ENCODE peak calls at places on chromosomes 11 and 22, in four cellular contexts. C is BJ, X is prostate gland, O is adrenal gland. P is an unnamed sample.

GRCh38 chr22:22111267-22111751 is 128.7 kb upstream of the TOP3B start:
- DNase-seq in C (no peak), X (no peak), O (no peak), P (peak; percentile 97)

GRCh38 chr11:126547691-126548090 is 192.2 kb downstream of the ST3GAL4 start:
- DNase-seq in C (no peak), X (no peak), O (no peak), P (no peak)

GRCh38 chr11:124670732-124671131 is 2.8 kb downstream of the SIAE start:
- DNase-seq in C (no peak), X (no peak), O (no peak), P (no peak)

GRCh38 chr11:29119691-29120328 is 897.0 kb downstream of the KCNA4 start:
- DNase-seq in C (peak; percentile 77), X (no peak), O (no peak), P (peak; percentile 86)

GRCh38 chr11:70029115-70029830 is 48.8 kb upstream of the ANO1 start:
- DNase-seq in C (no peak), X (no peak), O (no peak), P (no peak)

GRCh38 chr11:4531666-4532065 is 13.3 kb upstream of the OR52M1 start:
- DNase-seq in C (no peak), X (no peak), O (no peak), P (no peak)

GRCh38 chr11:3153291-3153861 is 11.7 kb downstream of the OSBPL5 start:
- DNase-seq in C (peak; percentile 74), X (no peak), O (peak; percentile 46), P (no peak)

GRCh38 chr11:2213384-2213842 is 41.8 kb upstream of the TH start:
- DNase-seq in C (no peak), X (peak; percentile 4), O (no peak), P (no peak)

GRCh38 chr11:61820174-61820573 is 3.4 kb upstream of the FADS1 start:
- DNase-seq in C (no peak), X (no peak), O (no peak), P (peak; percentile 94)

GRCh38 chr11:47918882-47919495 is 61.4 kb upstream of the PTPRJ start:
- DNase-seq in C (no peak), X (no peak), O (peak; percentile 22), P (peak; percentile 46)

GRCh38 chr11:75276696-75277095 is 36.1 kb downstream of the TPBGL start:
- DNase-seq in C (no peak), X (no peak), O (no peak), P (no peak)

GRCh38 chr11:94770563-94771120 is 2.5 kb downstream of the AMOTL1 start:
- DNase-seq in C (no peak), X (no peak), O (no peak), P (no peak)

GRCh38 chr22:46574438-46574992 is 37.1 kb upstream of the CELSR1 start:
- DNase-seq in C (no peak), X (no peak), O (no peak), P (no peak)
- H3K4me3 ChIP-seq in C (no peak overlapping the region), X (no peak overlapping the region), O (no peak overlapping the region), P (no peak overlapping the region)

DNA sequence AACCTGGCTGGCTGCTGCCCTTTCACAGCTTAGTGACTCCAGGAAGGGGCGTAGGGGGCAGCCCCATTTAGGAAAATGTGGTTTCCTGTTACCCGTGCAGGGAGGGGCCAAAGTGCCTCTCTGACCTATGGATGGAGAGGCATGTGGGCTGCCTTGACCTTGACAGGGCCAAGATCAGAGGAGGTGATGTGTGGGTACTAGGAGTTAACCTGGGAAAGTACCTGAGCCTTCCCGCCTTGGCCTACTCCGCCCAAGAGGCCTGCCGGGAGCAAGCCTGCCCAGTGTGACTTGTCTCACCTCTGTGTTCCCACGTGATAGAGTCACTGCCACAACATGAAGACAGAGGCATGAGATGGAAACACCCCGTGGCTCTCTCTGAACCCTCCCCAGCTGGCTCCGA is 33.4 kb downstream of the GRAMD4 start:
- DNase-seq in C (no peak), X (no peak), O (no peak), P (no peak)
- H3K36me3 ChIP-seq in C (no peaks in the 10 kb centered on the region), X (no peaks in the 10 kb centered on the region), O (no peaks in the 10 kb centered on the region), P (no peaks in the 10 kb centered on the region)

DNA sequence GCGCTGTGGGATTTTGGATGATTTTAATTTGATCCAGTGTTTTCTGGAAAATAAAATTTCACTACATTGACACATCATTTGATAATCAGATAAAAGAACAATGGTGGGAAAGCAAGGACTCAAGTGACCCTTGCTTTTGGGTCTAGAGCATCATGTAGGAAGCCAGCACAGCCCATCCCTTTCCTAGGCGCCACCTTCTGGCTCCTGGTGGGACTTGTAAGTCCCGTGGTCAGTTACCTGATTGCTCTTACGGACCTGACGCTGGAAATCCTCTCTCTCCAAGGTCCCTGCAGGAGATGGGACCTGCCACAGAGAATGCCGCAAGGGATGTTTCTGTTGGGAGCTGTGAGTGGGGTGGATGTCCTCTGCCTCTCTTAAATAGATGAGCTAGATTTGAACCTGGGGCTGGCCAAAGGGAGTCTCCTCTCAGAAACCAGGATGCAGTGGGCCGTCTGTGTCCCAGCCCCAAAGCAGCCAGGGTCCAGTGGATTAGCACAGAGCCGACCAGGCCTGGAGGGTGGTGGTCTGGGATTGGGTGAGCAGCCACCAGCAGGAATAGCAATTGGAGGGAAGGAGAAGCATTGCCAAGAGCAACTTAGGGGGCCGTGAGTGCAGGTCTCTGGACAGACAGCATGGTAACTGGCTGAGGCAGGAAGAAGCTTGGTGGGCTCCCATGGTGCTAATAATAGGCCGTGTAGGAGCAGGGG is 21.7 kb downstream of the TIMP3 start:
- DNase-seq in C (no peak), X (no peak), O (no peak), P (peak; percentile 43)
- TF ChIP-seq CTCF in C (peak; percentile 49), X (peak; percentile 22), O (peak; percentile 15), P (peak; percentile 67)

GRCh38 chr11:66718320-66718971 is 10.6 kb downstream of the SPTBN2 start:
- DNase-seq in C (no peak), X (peak; percentile 80), O (no peak), P (peak; percentile 55)
- H3K4me3 ChIP-seq in C (no peak overlapping the region), X (peak overlapping the region; percentile 30), O (no peak overlapping the region), P (peak overlapping the region; percentile 46)

GRCh38 chr11:65429724-65430405 is 7.3 kb downstream of the NEAT1 start:
- DNase-seq in C (no peak), X (peak; percentile 76), O (peak; percentile 81), P (peak; percentile 65)
- H3K36me3 ChIP-seq in C (peaks cover 13% of the 10 kb centered on the region), X (no peaks in the 10 kb centered on the region), O (peaks cover 37% of the 10 kb centered on the region), P (peaks cover 9% of the 10 kb centered on the region)

DNA sequence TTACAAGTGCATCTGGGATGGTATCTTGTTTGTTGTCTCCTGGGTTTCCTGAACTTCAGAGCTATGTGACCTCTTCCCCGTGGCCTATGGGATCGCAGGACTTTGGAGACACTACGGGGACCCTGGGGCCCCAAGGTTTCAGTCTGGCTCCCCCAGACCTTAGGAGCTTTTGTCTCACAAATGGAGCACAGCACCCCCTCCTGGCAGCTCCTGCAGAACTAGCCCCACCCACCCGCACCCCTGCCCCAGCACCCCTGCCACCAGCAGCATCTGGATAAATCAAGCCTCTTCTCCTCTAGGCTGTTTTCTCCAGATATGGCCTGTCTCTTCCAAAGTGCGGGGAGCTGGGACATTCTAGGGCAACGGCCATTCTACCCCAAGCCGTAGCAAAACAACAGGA is 10.4 kb downstream of the RCOR2 start:
- DNase-seq in C (no peak), X (no peak), O (peak; percentile 29), P (no peak)
- TF ChIP-seq CTCF in C (peak; percentile 40), X (no peak), O (no peak), P (peak; percentile 38)

DNA sequence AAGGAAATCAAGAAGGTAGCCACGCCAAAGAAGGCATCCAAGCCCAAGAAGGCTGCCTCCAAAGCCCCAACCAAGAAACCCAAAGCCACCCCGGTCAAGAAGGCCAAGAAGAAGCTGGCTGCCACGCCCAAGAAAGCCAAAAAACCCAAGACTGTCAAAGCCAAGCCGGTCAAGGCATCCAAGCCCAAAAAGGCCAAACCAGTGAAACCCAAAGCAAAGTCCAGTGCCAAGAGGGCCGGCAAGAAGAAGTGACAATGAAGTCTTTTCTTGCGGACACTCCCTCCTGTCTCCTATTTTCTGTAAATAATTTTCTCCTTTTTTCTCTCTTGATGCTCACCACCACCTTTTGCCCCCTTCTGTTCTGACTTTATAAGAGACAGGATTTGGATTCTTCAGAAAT is 1.9 kb upstream of the GCAT start:
- DNase-seq in C (no peak), X (no peak), O (no peak), P (no peak)
- H3K4me3 ChIP-seq in C (peak overlapping the region; percentile 61), X (peak overlapping the region; percentile 54), O (peak overlapping the region; percentile 29), P (peak overlapping the region; percentile 55)

P was measured in bronchial epithelial cell.